ENCODE peak calls at places on chromosomes 6 and 20, in seven cellular contexts. One of them, this sample, is unnamed.

GRCh38 chr6:41272591-41273175 is 13.8 kb downstream of the TREM1 start:
- DNase-seq in NCI-H510A treated with DMSO at 0.1 percent for 48 hours: no peak
- DNase-seq in activated naive CD4-positive, alpha-beta T cell treated with anti-CD3 and anti-CD28 coated beads for 36 hours: no peak
- DNase-seq in head of caudate nucleus: no peak
- DNase-seq in mammary epithelial cell: no peak
- DNase-seq in NCI-H1092 treated with DMSO at 0.1 percent for 48 hours: no peak
- DNase-seq in GM12891: no peak
- DNase-seq in this sample: no peak

GRCh38 chr20:49276895-49277785 is 717 bp downstream of the ZNFX1 start:
- DNase-seq in NCI-H510A treated with DMSO at 0.1 percent for 48 hours: no peak
- DNase-seq in activated naive CD4-positive, alpha-beta T cell treated with anti-CD3 and anti-CD28 coated beads for 36 hours: peak; percentile 87
- DNase-seq in head of caudate nucleus: peak; percentile 12
- DNase-seq in mammary epithelial cell: no peak
- DNase-seq in NCI-H1092 treated with DMSO at 0.1 percent for 48 hours: no peak
- DNase-seq in GM12891: no peak
- DNase-seq in this sample: peak; percentile 51

GRCh38 chr6:169700296-169700695 is 1.5 kb downstream of the WDR27 start:
- DNase-seq in NCI-H510A treated with DMSO at 0.1 percent for 48 hours: no peak
- DNase-seq in activated naive CD4-positive, alpha-beta T cell treated with anti-CD3 and anti-CD28 coated beads for 36 hours: no peak
- DNase-seq in head of caudate nucleus: no peak
- DNase-seq in mammary epithelial cell: no peak
- DNase-seq in NCI-H1092 treated with DMSO at 0.1 percent for 48 hours: no peak
- DNase-seq in GM12891: no peak
- DNase-seq in this sample: no peak

GRCh38 chr6:107700016-107700335 is 124.1 kb downstream of the SCML4 start:
- DNase-seq in NCI-H510A treated with DMSO at 0.1 percent for 48 hours: no peak
- DNase-seq in activated naive CD4-positive, alpha-beta T cell treated with anti-CD3 and anti-CD28 coated beads for 36 hours: no peak
- DNase-seq in head of caudate nucleus: no peak
- DNase-seq in mammary epithelial cell: no peak
- DNase-seq in NCI-H1092 treated with DMSO at 0.1 percent for 48 hours: no peak
- DNase-seq in GM12891: no peak
- DNase-seq in this sample: no peak

GRCh38 chr6:143329323-143329722 is 121.2 kb downstream of the ADAT2 start:
- DNase-seq in NCI-H510A treated with DMSO at 0.1 percent for 48 hours: no peak
- DNase-seq in activated naive CD4-positive, alpha-beta T cell treated with anti-CD3 and anti-CD28 coated beads for 36 hours: no peak
- DNase-seq in head of caudate nucleus: no peak
- DNase-seq in mammary epithelial cell: peak; percentile 84
- DNase-seq in NCI-H1092 treated with DMSO at 0.1 percent for 48 hours: no peak
- DNase-seq in GM12891: no peak
- DNase-seq in this sample: no peak

GRCh38 chr20:14193885-14194284 is 143.5 kb downstream of the FLRT3 start:
- DNase-seq in NCI-H510A treated with DMSO at 0.1 percent for 48 hours: no peak
- DNase-seq in activated naive CD4-positive, alpha-beta T cell treated with anti-CD3 and anti-CD28 coated beads for 36 hours: no peak
- DNase-seq in head of caudate nucleus: no peak
- DNase-seq in mammary epithelial cell: peak; percentile 12
- DNase-seq in NCI-H1092 treated with DMSO at 0.1 percent for 48 hours: no peak
- DNase-seq in GM12891: no peak
- DNase-seq in this sample: no peak

GRCh38 chr20:22312744-22313346 is 271.5 kb downstream of the FOXA2 start:
- DNase-seq in NCI-H510A treated with DMSO at 0.1 percent for 48 hours: peak; percentile 21
- DNase-seq in activated naive CD4-positive, alpha-beta T cell treated with anti-CD3 and anti-CD28 coated beads for 36 hours: no peak
- DNase-seq in head of caudate nucleus: peak; percentile 8
- DNase-seq in mammary epithelial cell: peak; percentile 51
- DNase-seq in NCI-H1092 treated with DMSO at 0.1 percent for 48 hours: peak; percentile 29
- DNase-seq in GM12891: no peak
- DNase-seq in this sample: no peak

GRCh38 chr6:157364705-157365104 is 16.3 kb upstream of the ZDHHC14 start:
- DNase-seq in NCI-H510A treated with DMSO at 0.1 percent for 48 hours: no peak
- DNase-seq in activated naive CD4-positive, alpha-beta T cell treated with anti-CD3 and anti-CD28 coated beads for 36 hours: no peak
- DNase-seq in head of caudate nucleus: no peak
- DNase-seq in mammary epithelial cell: no peak
- DNase-seq in NCI-H1092 treated with DMSO at 0.1 percent for 48 hours: no peak
- DNase-seq in GM12891: no peak
- DNase-seq in this sample: no peak

GRCh38 chr6:130274007-130274406 is 51.3 kb upstream of the SAMD3 start:
- DNase-seq in NCI-H510A treated with DMSO at 0.1 percent for 48 hours: no peak
- DNase-seq in activated naive CD4-positive, alpha-beta T cell treated with anti-CD3 and anti-CD28 coated beads for 36 hours: no peak
- DNase-seq in head of caudate nucleus: no peak
- DNase-seq in mammary epithelial cell: no peak
- DNase-seq in NCI-H1092 treated with DMSO at 0.1 percent for 48 hours: no peak
- DNase-seq in GM12891: no peak
- DNase-seq in this sample: no peak